ENCODE peak calls at places on chromosome 12, in four cellular contexts. One of them, this sample, is unnamed.

GRCh38 chr12:86660488-86661171 is 404.4 kb upstream of the MGAT4C start:
- DNase-seq in choroid plexus epithelial cell: peak
- DNase-seq in central memory CD4-positive, alpha-beta T cell: no peak
- DNase-seq in amniotic stem cell: no peak
- DNase-seq in this sample: no peak

GRCh38 chr12:65526311-65526710 is 247.8 kb downstream of the MSRB3 start:
- DNase-seq in choroid plexus epithelial cell: no peak
- DNase-seq in central memory CD4-positive, alpha-beta T cell: no peak
- DNase-seq in amniotic stem cell: no peak
- DNase-seq in this sample: no peak

GRCh38 chr12:52681551-52682380 is 1.6 kb upstream of the KRT1 start:
- DNase-seq in choroid plexus epithelial cell: no peak
- DNase-seq in central memory CD4-positive, alpha-beta T cell: peak
- DNase-seq in amniotic stem cell: no peak
- DNase-seq in this sample: peak

GRCh38 chr12:6285063-6285477 is 25.4 kb upstream of the PLEKHG6 start:
- DNase-seq in choroid plexus epithelial cell: peak
- DNase-seq in central memory CD4-positive, alpha-beta T cell: peak
- DNase-seq in amniotic stem cell: no peak
- DNase-seq in this sample: peak

GRCh38 chr12:78229491-78230209 is 399.0 kb downstream of the NAV3 start:
- DNase-seq in choroid plexus epithelial cell: peak
- DNase-seq in central memory CD4-positive, alpha-beta T cell: no peak
- DNase-seq in amniotic stem cell: no peak
- DNase-seq in this sample: peak

GRCh38 chr12:121295123-121295745 is 1.3 kb downstream of the CAMKK2 start:
- DNase-seq in choroid plexus epithelial cell: no peak
- DNase-seq in central memory CD4-positive, alpha-beta T cell: no peak
- DNase-seq in amniotic stem cell: no peak
- DNase-seq in this sample: no peak

GRCh38 chr12:56602239-56602638 is 27.9 kb downstream of the BAZ2A start:
- DNase-seq in choroid plexus epithelial cell: peak
- DNase-seq in central memory CD4-positive, alpha-beta T cell: no peak
- DNase-seq in amniotic stem cell: no peak
- DNase-seq in this sample: no peak

GRCh38 chr12:123543541-123543940 is 10.0 kb upstream of the RILPL1 start:
- DNase-seq in choroid plexus epithelial cell: no peak
- DNase-seq in central memory CD4-positive, alpha-beta T cell: no peak
- DNase-seq in amniotic stem cell: no peak
- DNase-seq in this sample: no peak

GRCh38 chr12:22029491-22029890 is 16.5 kb upstream of the CMAS start:
- DNase-seq in choroid plexus epithelial cell: no peak
- DNase-seq in central memory CD4-positive, alpha-beta T cell: no peak
- DNase-seq in amniotic stem cell: no peak
- DNase-seq in this sample: no peak

GRCh38 chr12:2114071-2114470 is 61.3 kb downstream of the CACNA1C start:
- DNase-seq in choroid plexus epithelial cell: no peak
- DNase-seq in central memory CD4-positive, alpha-beta T cell: no peak
- DNase-seq in amniotic stem cell: no peak
- DNase-seq in this sample: no peak